ENCODE peak calls at places on chromosome 11, in four cellular contexts. J, V, D and S are unnamed samples.

GRCh38 chr11:34639545-34639944 is 18.7 kb downstream of the EHF start:
- DNase-seq in D (no peak), V (peak; percentile 75), J (no peak), S (no peak)

GRCh38 chr11:11075515-11076171 is 217.8 kb upstream of the ZBED5 start:
- DNase-seq in D (no peak), J (peak; percentile 68), V (no peak), S (peak; percentile 36)

GRCh38 chr11:131423715-131424114 is 53.3 kb downstream of the NTM start:
- DNase-seq in D (peak; percentile 46), J (peak; percentile 74), V (no peak), S (no peak)

GRCh38 chr11:87739766-87740165 is 435.5 kb downstream of the RAB38 start:
- DNase-seq in V (no peak), D (no peak), J (no peak), S (no peak)

GRCh38 chr11:13338437-13339069 is 61.0 kb downstream of the BMAL1 start:
- DNase-seq in J (no peak), V (no peak), D (peak; percentile 76), S (no peak)

GRCh38 chr11:9362393-9362863 is 22.0 kb upstream of the IPO7 start:
- DNase-seq in J (peak; percentile 71), V (no peak), D (no peak), S (peak; percentile 36)

GRCh38 chr11:77127969-77128691 is at the start of gene MYO7A:
- DNase-seq in V (peak; percentile 61), D (no peak), J (peak; percentile 57), S (peak; percentile 84)

GRCh38 chr11:131300304-131300703 is 70.1 kb upstream of the NTM start:
- DNase-seq in D (no peak), V (no peak), J (no peak), S (no peak)

GRCh38 chr11:46876471-46876870 is 30.4 kb upstream of the CKAP5 start:
- DNase-seq in D (no peak), J (no peak), V (no peak), S (no peak)

GRCh38 chr11:134513585-134514120 is 101.6 kb upstream of the B3GAT1 start:
- DNase-seq in D (no peak), J (no peak), V (no peak), S (no peak)

GRCh38 chr11:14500181-14500651 is 605 bp upstream of the COPB1 start:
- DNase-seq in V (peak; percentile 74), D (peak; percentile 40), J (peak; percentile 55), S (peak; percentile 48)

GRCh38 chr11:776459-777287 is 614 bp downstream of the GATD1 start:
- DNase-seq in D (peak; percentile 35), J (peak; percentile 66), V (no peak), S (peak; percentile 100)

GRCh38 chr11:28983780-28984179 is 875.6 kb downstream of the METTL15 start:
- DNase-seq in J (no peak), D (no peak), V (no peak), S (no peak)

GRCh38 chr11:46382644-46383403 is 1.4 kb downstream of the MDK start:
- DNase-seq in V (peak; percentile 61), J (peak; percentile 74), D (no peak), S (peak; percentile 91)

GRCh38 chr11:19511413-19512183 is 201.0 kb upstream of the NAV2 start:
- DNase-seq in D (no peak), J (no peak), V (peak; percentile 23), S (no peak)

GRCh38 chr11:110584150-110584549 is 128.1 kb downstream of the ARHGAP20 start:
- DNase-seq in V (no peak), D (no peak), J (no peak), S (no peak)

GRCh38 chr11:125942771-125943428 is 2.9 kb upstream of the VSIG10L2 start:
- DNase-seq in D (no peak), J (no peak), V (no peak), S (no peak)

GRCh38 chr11:125941606-125942275 is 4.1 kb upstream of the VSIG10L2 start:
- DNase-seq in D (peak; percentile 17), J (peak; percentile 81), V (peak; percentile 58), S (peak; percentile 94)

GRCh38 chr11:125940145-125940544 is 5.7 kb upstream of the VSIG10L2 start:
- DNase-seq in J (no peak), V (no peak), D (no peak), S (no peak)

GRCh38 chr11:125942276-125942611 is 3.6 kb upstream of the VSIG10L2 start:
- DNase-seq in D (no peak), J (no peak), V (no peak), S (no peak)

DNA sequence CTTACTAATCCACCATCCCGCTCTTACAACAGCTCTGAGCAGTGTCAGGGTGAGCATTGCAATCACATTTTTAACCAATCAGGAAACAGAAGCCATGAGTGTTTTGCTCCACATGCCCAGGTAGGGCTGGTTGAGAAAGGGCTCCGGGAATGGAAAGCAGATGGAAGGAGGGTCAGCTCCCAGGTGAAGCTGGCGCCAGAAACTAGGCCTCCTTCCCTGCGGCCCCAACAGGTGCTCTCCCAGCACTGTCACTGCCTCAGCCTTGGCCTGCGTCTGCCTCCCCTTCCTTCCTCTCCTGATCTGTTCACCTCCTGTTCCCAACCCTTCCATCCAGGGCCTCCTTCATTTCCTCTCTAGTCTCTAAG is 4.6 kb upstream of the VSIG10L2 start:
- DNase-seq in V (no peak), J (no peak), D (no peak), S (no peak)
- H3K4me3 ChIP-seq in V (no peak overlapping the region), J (no peak overlapping the region), D (no peak overlapping the region), S (no peak overlapping the region)

GRCh38 chr11:32430586-32431357 is 4.6 kb downstream of the WT1 start:
- DNase-seq in V (no peak), D (no peak), J (peak; percentile 71), S (peak; percentile 92)
- H3K27me3 ChIP-seq in V (peaks cover 94% of the 10 kb centered on the region), D (peaks cover 80% of the 10 kb centered on the region), J (peaks cover 67% of the 10 kb centered on the region), S (peaks cover 100% of the 10 kb centered on the region)

GRCh38 chr11:67999201-67999629 is 4.7 kb downstream of the UNC93B1 start:
- DNase-seq in V (no peak), D (no peak), J (no peak), S (peak; percentile 15)
- H3K36me3 ChIP-seq in V (no peaks in the 10 kb centered on the region), D (peaks cover 1% of the 10 kb centered on the region), J (no peaks in the 10 kb centered on the region), S (no peaks in the 10 kb centered on the region)

GRCh38 chr11:2393941-2394817 is 6.4 kb upstream of the TSSC4 start:
- DNase-seq in D (no peak), V (no peak), J (no peak), S (no peak)
- H3K4me3 ChIP-seq in D (no peak overlapping the region), V (no peak overlapping the region), J (no peak overlapping the region), S (no peak overlapping the region)

GRCh38 chr11:126722006-126722736 is 278.4 kb downstream of the KIRREL3 start:
- DNase-seq in V (no peak), J (no peak), D (no peak), S (no peak)
- H3K27me3 ChIP-seq in V (no peaks in the 10 kb centered on the region), J (no peaks in the 10 kb centered on the region), D (no peaks in the 10 kb centered on the region), S (no peaks in the 10 kb centered on the region)

DNA sequence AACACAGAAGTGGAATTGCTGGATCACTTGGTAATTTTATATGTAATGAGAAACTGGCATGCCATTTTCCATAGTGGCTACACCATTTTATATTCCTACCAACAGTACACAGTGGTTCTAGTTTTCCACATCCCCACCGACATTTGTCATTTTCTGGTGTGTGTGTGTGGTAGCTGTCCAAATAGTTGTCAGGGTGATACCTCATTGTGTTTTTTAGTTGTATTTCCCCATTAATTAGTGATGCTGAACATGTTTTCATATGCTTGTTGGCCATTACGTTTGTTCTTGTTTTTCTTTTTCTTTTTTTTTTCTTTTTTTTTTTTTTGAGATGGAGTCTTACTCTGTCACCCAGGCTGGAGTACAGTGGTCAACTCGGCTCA is 12.2 kb downstream of the NEU3 start:
- DNase-seq in D (no peak), J (no peak), V (no peak), S (no peak)
- H3K36me3 ChIP-seq in D (peaks cover 9% of the 10 kb centered on the region), J (peaks cover 4% of the 10 kb centered on the region), V (no peaks in the 10 kb centered on the region), S (peaks cover 7% of the 10 kb centered on the region)

DNA sequence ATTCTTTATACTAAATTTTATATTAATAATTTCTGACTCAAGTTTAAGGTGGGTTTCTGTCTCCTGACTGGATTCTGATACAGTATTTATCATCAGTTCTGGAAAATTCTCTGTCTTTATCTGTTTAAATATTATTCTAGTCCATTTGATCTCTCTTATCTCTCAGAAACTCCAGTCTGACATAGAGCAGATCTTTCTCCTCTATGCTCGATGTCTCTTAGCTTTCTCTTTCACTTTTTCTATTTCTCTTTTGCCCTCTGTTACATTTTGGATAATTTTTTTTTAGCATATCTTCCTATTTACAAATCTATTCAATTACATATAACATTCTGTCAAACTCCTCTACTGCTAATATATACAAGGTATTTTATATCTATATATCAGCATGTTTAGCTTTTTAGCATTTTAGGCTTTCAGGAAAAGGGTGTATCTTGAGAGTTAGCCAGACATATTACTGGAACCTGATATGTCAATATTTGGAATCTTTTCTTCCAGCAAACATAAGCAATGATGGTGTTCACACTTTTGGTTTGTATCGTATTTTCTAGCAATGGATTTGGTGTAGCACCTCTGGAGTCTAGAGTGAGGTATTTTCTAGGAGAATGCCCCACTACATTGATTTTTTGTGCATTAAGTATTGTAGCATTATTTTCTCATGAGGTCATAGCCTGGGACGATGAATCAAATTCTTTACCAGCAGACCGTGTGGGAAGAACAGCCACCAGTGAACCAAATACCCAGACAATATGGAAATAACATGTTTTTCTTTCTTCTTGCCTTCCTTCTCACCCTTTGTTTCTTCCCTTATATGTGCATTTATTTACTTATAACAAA is 4.1 kb upstream of the NNMT start:
- DNase-seq in D (peak; percentile 45), V (no peak), J (no peak), S (no peak)
- H3K4me3 ChIP-seq in D (no peak overlapping the region), V (no peak overlapping the region), J (no peak overlapping the region), S (no peak overlapping the region)

DNA sequence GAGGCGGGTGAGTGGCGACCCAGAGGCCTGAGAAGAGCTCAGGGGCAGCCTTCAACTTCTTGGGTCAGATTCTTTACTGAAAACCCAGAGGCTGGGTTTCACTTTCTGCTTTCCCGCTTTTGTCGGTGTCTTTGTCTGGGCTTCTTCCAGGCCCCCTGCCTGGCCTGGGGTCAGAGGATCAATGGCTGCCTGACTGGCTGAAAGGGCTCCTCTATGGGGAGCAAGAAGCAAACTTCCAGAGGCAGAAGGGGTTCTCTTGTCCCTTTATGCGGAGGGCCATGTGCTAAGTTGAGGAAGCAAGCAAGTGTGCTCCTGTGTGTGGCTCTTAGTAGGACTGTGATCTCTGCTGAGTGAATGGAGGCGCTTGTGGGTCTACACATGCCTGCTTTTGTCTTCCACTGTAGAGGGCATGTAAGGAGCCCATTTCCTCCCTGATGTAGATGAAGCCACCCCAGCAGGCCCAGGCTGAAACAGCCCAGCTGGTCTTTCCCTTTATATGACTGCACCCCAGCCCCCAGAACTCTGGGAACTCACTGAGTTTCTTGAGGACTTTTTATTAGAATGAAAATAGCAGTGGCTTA is 1.0 kb upstream of the PKNOX2 start:
- DNase-seq in D (no peak), J (peak; percentile 66), V (no peak), S (peak; percentile 77)
- H3K27me3 ChIP-seq in D (peaks cover 11% of the 10 kb centered on the region), J (no peaks in the 10 kb centered on the region), V (peaks cover 33% of the 10 kb centered on the region), S (peaks cover 36% of the 10 kb centered on the region)

GRCh38 chr11:120626791-120627190 is 115.2 kb downstream of the GRIK4 start:
- DNase-seq in D (no peak), J (no peak), V (no peak), S (no peak)
- H3K36me3 ChIP-seq in D (no peaks in the 10 kb centered on the region), J (no peaks in the 10 kb centered on the region), V (no peaks in the 10 kb centered on the region), S (no peaks in the 10 kb centered on the region)